ENCODE peak calls at places on chromosomes 2 and 18, in six cellular contexts. One of them, this sample, is unnamed. For H3K27me3, the result is how much of the 10 kb centered on the place peaks cover.

GRCh38 chr2:80380767-80381166 is 76.2 kb upstream of the LRRTM1 start:
- DNase-seq in brain microvascular endothelial cell: no peak
- DNase-seq in testis: no peak
- DNase-seq in neuronal stem cell: no peak
- DNase-seq in PC-3: no peak
- DNase-seq in hepatocyte: no peak
- DNase-seq in this sample: no peak

GRCh38 chr2:171323971-171324528 is 109.7 kb downstream of the METTL8 start:
- DNase-seq in brain microvascular endothelial cell: no peak
- DNase-seq in testis: no peak
- DNase-seq in neuronal stem cell: no peak
- DNase-seq in PC-3: no peak
- DNase-seq in hepatocyte: no peak
- DNase-seq in this sample: no peak

GRCh38 chr2:121078869-121079268 is 206.1 kb downstream of the TFCP2L1 start:
- DNase-seq in brain microvascular endothelial cell: no peak
- DNase-seq in testis: no peak
- DNase-seq in neuronal stem cell: no peak
- DNase-seq in PC-3: no peak
- DNase-seq in hepatocyte: no peak
- DNase-seq in this sample: no peak

GRCh38 chr2:120908314-120908975 is 172.8 kb downstream of the GLI2 start:
- DNase-seq in brain microvascular endothelial cell: no peak
- DNase-seq in testis: no peak
- DNase-seq in neuronal stem cell: no peak
- DNase-seq in PC-3: no peak
- DNase-seq in hepatocyte: no peak
- DNase-seq in this sample: no peak

GRCh38 chr2:239337877-239338484 is 62.8 kb downstream of the HDAC4 start:
- DNase-seq in brain microvascular endothelial cell: no peak
- DNase-seq in testis: no peak
- DNase-seq in neuronal stem cell: no peak
- DNase-seq in PC-3: no peak
- DNase-seq in hepatocyte: no peak
- DNase-seq in this sample: peak

GRCh38 chr2:157946919-157947557 is 70.9 kb upstream of the ACVR1 start:
- DNase-seq in brain microvascular endothelial cell: no peak
- DNase-seq in testis: no peak
- DNase-seq in neuronal stem cell: no peak
- DNase-seq in PC-3: no peak
- DNase-seq in hepatocyte: no peak
- DNase-seq in this sample: no peak

GRCh38 chr2:159968282-159968900 is 94.0 kb downstream of the PLA2R1 start:
- DNase-seq in brain microvascular endothelial cell: peak
- DNase-seq in testis: peak
- DNase-seq in neuronal stem cell: peak
- DNase-seq in PC-3: peak
- DNase-seq in hepatocyte: peak
- DNase-seq in this sample: peak

GRCh38 chr2:237677951-237678481 is 50.6 kb downstream of the LRRFIP1 start:
- DNase-seq in brain microvascular endothelial cell: peak
- DNase-seq in testis: no peak
- DNase-seq in neuronal stem cell: no peak
- DNase-seq in PC-3: no peak
- DNase-seq in hepatocyte: peak
- DNase-seq in this sample: no peak

GRCh38 chr2:223976635-223977226 is 19.5 kb downstream of the MRPL44 start:
- DNase-seq in brain microvascular endothelial cell: peak
- DNase-seq in testis: no peak
- DNase-seq in neuronal stem cell: no peak
- DNase-seq in PC-3: peak
- DNase-seq in hepatocyte: no peak
- DNase-seq in this sample: no peak

GRCh38 chr2:58428286-58428552 is 187.1 kb upstream of the FANCL start:
- DNase-seq in brain microvascular endothelial cell: no peak
- DNase-seq in testis: peak
- DNase-seq in neuronal stem cell: peak
- DNase-seq in PC-3: no peak
- DNase-seq in hepatocyte: no peak
- DNase-seq in this sample: no peak

GRCh38 chr2:241762321-241762932 is 14.2 kb upstream of the GAL3ST2 start:
- DNase-seq in brain microvascular endothelial cell: no peak
- DNase-seq in testis: no peak
- DNase-seq in neuronal stem cell: no peak
- DNase-seq in PC-3: peak
- DNase-seq in hepatocyte: no peak
- DNase-seq in this sample: peak

GRCh38 chr2:3487432-3487831 is 31.9 kb downstream of the ADI1 start:
- DNase-seq in brain microvascular endothelial cell: no peak
- DNase-seq in testis: no peak
- DNase-seq in neuronal stem cell: no peak
- DNase-seq in PC-3: no peak
- DNase-seq in hepatocyte: no peak
- DNase-seq in this sample: peak

GRCh38 chr18:68034293-68034692 is 517.8 kb upstream of the DSEL start:
- DNase-seq in brain microvascular endothelial cell: no peak
- DNase-seq in testis: no peak
- DNase-seq in neuronal stem cell: no peak
- DNase-seq in PC-3: no peak
- DNase-seq in hepatocyte: peak
- DNase-seq in this sample: no peak

GRCh38 chr2:174588463-174588862 is 9.1 kb downstream of the WIPF1 start:
- DNase-seq in brain microvascular endothelial cell: no peak
- DNase-seq in testis: no peak
- DNase-seq in neuronal stem cell: no peak
- DNase-seq in PC-3: no peak
- DNase-seq in hepatocyte: no peak
- DNase-seq in this sample: no peak

GRCh38 chr2:113171359-113172075 is 2.3 kb upstream of the PSD4 start:
- DNase-seq in brain microvascular endothelial cell: no peak
- DNase-seq in testis: no peak
- DNase-seq in neuronal stem cell: no peak
- DNase-seq in PC-3: no peak
- DNase-seq in hepatocyte: no peak
- DNase-seq in this sample: peak

GRCh38 chr18:62730926-62731325 is 15.6 kb downstream of the PHLPP1 start:
- DNase-seq in brain microvascular endothelial cell: no peak
- DNase-seq in testis: no peak
- DNase-seq in neuronal stem cell: no peak
- DNase-seq in PC-3: no peak
- DNase-seq in hepatocyte: no peak
- DNase-seq in this sample: no peak

GRCh38 chr2:141555876-141556470 is 574.8 kb downstream of the LRP1B start:
- DNase-seq in brain microvascular endothelial cell: no peak
- DNase-seq in testis: no peak
- DNase-seq in neuronal stem cell: no peak
- DNase-seq in PC-3: no peak
- DNase-seq in hepatocyte: no peak
- DNase-seq in this sample: no peak

GRCh38 chr2:109243526-109244425 is 114.8 kb downstream of the SH3RF3 start:
- DNase-seq in brain microvascular endothelial cell: no peak
- DNase-seq in testis: no peak
- DNase-seq in neuronal stem cell: no peak
- DNase-seq in PC-3: no peak
- DNase-seq in hepatocyte: no peak
- DNase-seq in this sample: no peak

GRCh38 chr2:238642973-238643372 is 204.9 kb upstream of the TWIST2 start:
- DNase-seq in brain microvascular endothelial cell: no peak
- DNase-seq in testis: no peak
- DNase-seq in neuronal stem cell: no peak
- DNase-seq in PC-3: no peak
- DNase-seq in hepatocyte: no peak
- DNase-seq in this sample: no peak

GRCh38 chr2:192007819-192008218 is 160.9 kb upstream of the CAVIN2 start:
- DNase-seq in brain microvascular endothelial cell: no peak
- DNase-seq in testis: no peak
- DNase-seq in neuronal stem cell: no peak
- DNase-seq in PC-3: no peak
- DNase-seq in hepatocyte: no peak
- DNase-seq in this sample: no peak

GRCh38 chr2:111028720-111029119 is 92.0 kb upstream of the BCL2L11 start:
- DNase-seq in brain microvascular endothelial cell: no peak
- DNase-seq in testis: no peak
- DNase-seq in neuronal stem cell: no peak
- DNase-seq in PC-3: peak
- DNase-seq in hepatocyte: no peak
- DNase-seq in this sample: no peak

GRCh38 chr2:225042800-225043167 is 516 bp upstream of the DOCK10 start:
- DNase-seq in brain microvascular endothelial cell: no peak
- DNase-seq in testis: no peak
- DNase-seq in neuronal stem cell: no peak
- DNase-seq in PC-3: no peak
- DNase-seq in hepatocyte: no peak
- DNase-seq in this sample: no peak
- H3K27me3 ChIP-seq in brain microvascular endothelial cell: under half
- H3K27me3 ChIP-seq in testis: under half
- H3K27me3 ChIP-seq in neuronal stem cell: under half
- H3K27me3 ChIP-seq in PC-3: under half
- H3K27me3 ChIP-seq in hepatocyte: half or more
- H3K27me3 ChIP-seq in this sample: under half

GRCh38 chr2:196851068-196851467 is 41.9 kb upstream of the C2orf66 start:
- DNase-seq in brain microvascular endothelial cell: no peak
- DNase-seq in testis: no peak
- DNase-seq in neuronal stem cell: no peak
- DNase-seq in PC-3: no peak
- DNase-seq in hepatocyte: no peak
- DNase-seq in this sample: no peak
- H3K4me3 ChIP-seq in brain microvascular endothelial cell: no peak
- H3K4me3 ChIP-seq in testis: no peak
- H3K4me3 ChIP-seq in neuronal stem cell: no peak
- H3K4me3 ChIP-seq in PC-3: no peak
- H3K4me3 ChIP-seq in hepatocyte: no peak
- H3K4me3 ChIP-seq in this sample: no peak

GRCh38 chr2:183037660-183038340 is 457 bp downstream of the NCKAP1 start:
- DNase-seq in brain microvascular endothelial cell: peak
- DNase-seq in testis: peak
- DNase-seq in neuronal stem cell: peak
- DNase-seq in PC-3: peak
- DNase-seq in hepatocyte: peak
- DNase-seq in this sample: peak

GRCh38 chr2:183040604-183041003 is 2.3 kb upstream of the NCKAP1 start:
- DNase-seq in brain microvascular endothelial cell: no peak
- DNase-seq in testis: no peak
- DNase-seq in neuronal stem cell: no peak
- DNase-seq in PC-3: no peak
- DNase-seq in hepatocyte: no peak
- DNase-seq in this sample: no peak

GRCh38 chr2:183037281-183037659 is 987 bp downstream of the NCKAP1 start:
- DNase-seq in brain microvascular endothelial cell: no peak
- DNase-seq in testis: no peak
- DNase-seq in neuronal stem cell: no peak
- DNase-seq in PC-3: peak
- DNase-seq in hepatocyte: peak
- DNase-seq in this sample: no peak

GRCh38 chr2:183035954-183036669 is 2.1 kb downstream of the NCKAP1 start:
- DNase-seq in brain microvascular endothelial cell: no peak
- DNase-seq in testis: no peak
- DNase-seq in neuronal stem cell: no peak
- DNase-seq in PC-3: no peak
- DNase-seq in hepatocyte: no peak
- DNase-seq in this sample: no peak

DNA sequence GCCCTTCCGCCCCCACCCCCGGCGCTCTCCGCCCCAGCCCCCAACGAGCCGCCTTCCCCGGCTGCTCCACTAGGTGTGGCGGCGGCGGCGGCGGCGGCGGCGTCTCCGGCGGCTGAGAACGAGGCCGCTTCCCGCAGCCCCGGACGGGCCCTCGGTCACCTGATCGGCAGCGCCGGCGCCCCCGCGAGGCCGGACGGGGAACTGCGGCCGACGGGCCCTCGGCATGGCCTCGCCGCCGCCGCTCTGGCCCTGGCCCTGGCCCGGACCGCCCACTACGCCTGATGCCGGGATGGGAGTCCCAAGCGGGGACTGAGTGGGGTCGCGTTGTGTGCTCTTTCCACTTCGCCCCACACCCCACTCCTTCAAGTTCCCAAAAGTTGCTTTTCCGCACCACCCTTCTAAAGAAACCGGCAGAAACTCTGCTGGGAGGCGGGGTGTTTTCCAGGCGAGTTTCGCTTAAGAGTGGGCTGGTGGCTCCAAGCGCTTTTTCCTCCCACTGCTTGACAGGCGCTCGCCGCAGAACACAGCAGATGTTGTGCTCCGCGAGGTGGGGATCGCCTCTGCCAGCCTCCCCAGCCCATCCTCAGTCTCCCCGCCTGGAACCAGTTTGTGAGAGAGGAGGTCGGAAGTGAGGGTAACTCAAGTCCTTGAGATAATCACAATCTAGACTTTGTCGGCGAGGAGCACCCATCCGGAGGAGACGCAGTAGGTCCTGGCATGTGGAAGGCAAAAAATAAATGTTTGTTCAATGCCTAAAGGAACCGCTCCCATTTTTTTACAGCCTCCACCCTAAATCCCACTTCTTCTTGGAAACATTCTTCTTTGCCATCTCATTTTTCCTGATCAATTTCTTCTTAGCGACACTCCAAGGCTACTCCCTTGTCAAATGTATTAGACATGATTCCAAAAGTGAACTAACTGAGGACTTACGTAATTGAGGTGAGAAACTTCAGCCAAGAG is at the start of gene NCKAP1:
- DNase-seq in brain microvascular endothelial cell: peak
- DNase-seq in testis: peak
- DNase-seq in neuronal stem cell: peak
- DNase-seq in PC-3: peak
- DNase-seq in hepatocyte: peak
- DNase-seq in this sample: peak
- H3K27me3 ChIP-seq in brain microvascular endothelial cell: under half
- H3K27me3 ChIP-seq in testis: under half
- H3K27me3 ChIP-seq in neuronal stem cell: under half
- H3K27me3 ChIP-seq in PC-3: under half
- H3K27me3 ChIP-seq in hepatocyte: under half
- H3K27me3 ChIP-seq in this sample: under half

GRCh38 chr18:49492694-49493033 is 5.6 kb upstream of the C18orf32 start:
- DNase-seq in brain microvascular endothelial cell: no peak
- DNase-seq in testis: no peak
- DNase-seq in neuronal stem cell: no peak
- DNase-seq in PC-3: no peak
- DNase-seq in hepatocyte: no peak
- DNase-seq in this sample: no peak
- H3K4me3 ChIP-seq in brain microvascular endothelial cell: no peak
- H3K4me3 ChIP-seq in testis: no peak
- H3K4me3 ChIP-seq in neuronal stem cell: no peak
- H3K4me3 ChIP-seq in PC-3: peak
- H3K4me3 ChIP-seq in hepatocyte: no peak
- H3K4me3 ChIP-seq in this sample: no peak